ENCODE peak calls at places on chromosome 18, in six cellular contexts. D, E, U, T, L and I are unnamed samples.

GRCh38 chr18:11714244-11714918 is 25.3 kb downstream of the GNAL start:
- DNase-seq in L (no peak), U (no peak), T (no peak), E (no peak), D (no peak), I (no peak)

GRCh38 chr18:48806551-48807261 is 144.1 kb downstream of the SMAD7 start:
- DNase-seq in T (no peak), L (peak; percentile 14), U (no peak), E (peak; percentile 7), D (peak; percentile 56), I (peak; percentile 3)

GRCh38 chr18:13258792-13259385 is 40.3 kb downstream of the LDLRAD4 start:
- DNase-seq in D (no peak), U (no peak), E (no peak), T (no peak), L (no peak), I (no peak)

GRCh38 chr18:40159141-40160017 is 1795.7 kb upstream of the PIK3C3 start:
- DNase-seq in T (peak; percentile 6), D (peak; percentile 8), E (no peak), U (no peak), L (no peak), I (no peak)

GRCh38 chr18:24262097-24262496 is 123.2 kb downstream of the CABYR start:
- DNase-seq in T (no peak), E (no peak), L (no peak), U (no peak), D (no peak), I (no peak)

GRCh38 chr18:45276878-45277277 is 338.4 kb upstream of the SLC14A2 start:
- DNase-seq in U (no peak), L (no peak), T (no peak), E (no peak), D (no peak), I (no peak)

GRCh38 chr18:26465431-26465830 is 82.9 kb downstream of the KCTD1 start:
- DNase-seq in D (no peak), T (no peak), E (no peak), L (no peak), U (no peak), I (no peak)

GRCh38 chr18:12686100-12686499 is 16.4 kb downstream of the CEP76 start:
- DNase-seq in D (peak; percentile 8), T (no peak), L (peak; percentile 7), U (no peak), E (no peak), I (peak; percentile 25)

GRCh38 chr18:44771957-44772917 is 91.5 kb downstream of the SETBP1 start:
- DNase-seq in L (peak; percentile 32), E (no peak), T (no peak), U (no peak), D (no peak), I (no peak)

GRCh38 chr18:80192653-80193385 is 54.5 kb downstream of the PARD6G start:
- DNase-seq in E (no peak), U (no peak), L (no peak), T (no peak), D (no peak), I (no peak)

GRCh38 chr18:58168986-58169385 is 125.0 kb downstream of the NEDD4L start:
- DNase-seq in T (no peak), L (no peak), E (no peak), D (no peak), U (no peak), I (no peak)

GRCh38 chr18:500230-500555 is 308 bp downstream of the COLEC12 start:
- DNase-seq in E (peak; percentile 32), T (no peak), U (no peak), L (no peak), D (peak; percentile 57), I (no peak)

GRCh38 chr18:644395-645004 is 13.0 kb upstream of the TYMS start:
- DNase-seq in E (no peak), L (no peak), D (no peak), T (no peak), U (no peak), I (no peak)

GRCh38 chr18:7273301-7273911 is 42.5 kb downstream of the LRRC30 start:
- DNase-seq in D (peak; percentile 84), E (no peak), L (peak; percentile 88), U (no peak), T (peak; percentile 21), I (no peak)

GRCh38 chr18:22074343-22075070 is 94.9 kb upstream of the GATA6 start:
- DNase-seq in L (no peak), T (no peak), U (no peak), D (no peak), E (no peak), I (no peak)

GRCh38 chr18:75544496-75544895 is 117.0 kb upstream of the SMIM21 start:
- DNase-seq in D (peak; percentile 69), U (no peak), T (peak; percentile 76), L (peak; percentile 56), E (no peak), I (no peak)

GRCh38 chr18:6819332-6819731 is 89.8 kb downstream of the ARHGAP28 start:
- DNase-seq in L (no peak), U (no peak), D (no peak), T (no peak), E (no peak), I (no peak)

GRCh38 chr18:64888956-64889355 is 740.1 kb upstream of the LINC00305 start:
- DNase-seq in E (no peak), D (no peak), T (no peak), U (no peak), L (no peak), I (no peak)

GRCh38 chr18:46174317-46175039 is 70.3 kb downstream of the HAUS1 start:
- DNase-seq in E (peak; percentile 53), U (no peak), L (peak; percentile 58), T (no peak), D (peak; percentile 63), I (peak; percentile 45)

GRCh38 chr18:66616523-66616983 is 12.7 kb upstream of the CDH19 start:
- DNase-seq in D (no peak), T (no peak), U (no peak), L (no peak), E (peak; percentile 19), I (no peak)

GRCh38 chr18:65091737-65092329 is 659.0 kb upstream of the CDH7 start:
- DNase-seq in D (no peak), L (no peak), T (no peak), E (no peak), U (peak; percentile 0), I (peak; percentile 2)

GRCh38 chr18:42446195-42446594 is 491.2 kb downstream of the PIK3C3 start:
- DNase-seq in E (no peak), L (no peak), T (peak; percentile 46), U (no peak), D (peak; percentile 12), I (no peak)

GRCh38 chr18:38241216-38241615 is 675.6 kb upstream of the CELF4 start:
- DNase-seq in E (no peak), D (no peak), U (no peak), T (no peak), L (no peak), I (no peak)

GRCh38 chr18:919078-919477 is 14.4 kb downstream of the ADCYAP1 start:
- DNase-seq in U (no peak), T (no peak), D (no peak), L (no peak), E (no peak), I (no peak)

GRCh38 chr18:28560339-28560738 is 383.4 kb upstream of the CDH2 start:
- DNase-seq in U (no peak), E (no peak), D (no peak), L (no peak), T (no peak), I (no peak)

GRCh38 chr18:74286106-74286856 is 5.5 kb downstream of the CYB5A start:
- DNase-seq in L (peak; percentile 23), E (no peak), T (no peak), U (no peak), D (peak; percentile 31), I (no peak)